ENCODE peak calls at places on chromosomes 1 and 21, in eight cellular contexts. Q, Y, D, W, A, P, O and G are unnamed samples. For H3K9me3, the result is how much of the 10 kb centered on the place peaks cover.

GRCh38 chr1:58815069-58815679 is 31.3 kb upstream of the JUN start:
- DNase-seq in Q (peak), Y (peak), D (peak), W (peak), A (peak), P (peak), O (peak), G (peak)

GRCh38 chr1:20732588-20733360 is at the start of gene SH2D5:
- DNase-seq in Q (peak), Y (peak), D (peak), W (peak), A (peak), P (peak), O (peak), G (peak)

GRCh38 chr1:21139601-21140000 is 37.1 kb downstream of the EIF4G3 start:
- DNase-seq in Q (no peak), Y (no peak), D (peak), W (peak), A (no peak), P (no peak), O (no peak), G (no peak)

GRCh38 chr1:163538682-163539081 is 216.9 kb downstream of the NUF2 start:
- DNase-seq in Q (no peak), Y (no peak), D (no peak), W (no peak), A (no peak), P (no peak), O (no peak), G (no peak)

GRCh38 chr1:10973956-10974881 is 38.2 kb upstream of the TARDBP start:
- DNase-seq in Q (no peak), Y (no peak), D (peak), W (no peak), A (no peak), P (no peak), O (no peak), G (no peak)

GRCh38 chr1:975896-976683 is 5.8 kb downstream of the PERM1 start:
- DNase-seq in Q (no peak), Y (no peak), D (peak), W (peak), A (peak), P (no peak), O (peak), G (no peak)

GRCh38 chr1:52792002-52792401 is 50.6 kb upstream of the ZYG11A start:
- DNase-seq in Q (no peak), Y (no peak), D (no peak), W (no peak), A (no peak), P (no peak), O (no peak), G (no peak)

GRCh38 chr1:174964261-174964984 is 35.3 kb upstream of the CACYBP start:
- DNase-seq in Q (no peak), Y (no peak), D (no peak), W (peak), A (no peak), P (no peak), O (no peak), G (no peak)

GRCh38 chr1:97603776-97604175 is 317.1 kb downstream of the DPYD start:
- DNase-seq in Q (no peak), Y (no peak), D (no peak), W (no peak), A (no peak), P (peak), O (no peak), G (no peak)

DNA sequence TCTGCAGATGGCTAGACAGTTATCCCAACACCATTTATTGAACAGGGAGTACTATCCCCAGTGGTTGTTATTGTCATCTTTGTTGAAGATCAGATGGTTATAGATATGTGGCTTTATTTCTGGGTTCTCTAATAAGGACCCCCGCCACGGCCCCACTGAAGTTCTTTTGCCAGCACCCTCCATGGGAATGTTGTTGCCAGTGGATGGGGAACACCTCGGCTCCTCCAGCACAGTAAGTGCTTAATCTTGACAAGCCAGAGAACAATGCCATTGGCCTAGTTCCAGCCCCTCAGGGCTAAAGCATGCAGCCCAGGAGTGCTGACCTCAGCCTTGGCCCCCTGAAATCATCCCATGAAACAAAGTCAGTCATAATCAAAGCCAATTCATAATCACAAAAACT is 337.6 kb downstream of the AGBL4 start:
- DNase-seq in Q (no peak), Y (no peak), D (no peak), W (no peak), A (no peak), P (no peak), O (no peak), G (no peak)
- H3K9me3 ChIP-seq in Q (under half), Y (under half), D (under half), W (under half), A (under half), P (under half), O (under half), G (under half)

GRCh38 chr1:233600488-233600887 is 13.4 kb upstream of the KCNK1 start:
- DNase-seq in Q (no peak), Y (no peak), D (no peak), W (no peak), A (no peak), P (no peak), O (no peak), G (no peak)

GRCh38 chr1:233598891-233599541 is 14.9 kb upstream of the KCNK1 start:
- DNase-seq in Q (no peak), Y (peak), D (no peak), W (no peak), A (no peak), P (no peak), O (no peak), G (no peak)

GRCh38 chr1:233603366-233603927 is 10.5 kb upstream of the KCNK1 start:
- DNase-seq in Q (no peak), Y (no peak), D (no peak), W (no peak), A (no peak), P (no peak), O (no peak), G (no peak)

GRCh38 chr1:233599542-233600073 is 14.3 kb upstream of the KCNK1 start:
- DNase-seq in Q (no peak), Y (no peak), D (no peak), W (no peak), A (no peak), P (no peak), O (no peak), G (no peak)

GRCh38 chr1:233597489-233597901 is 16.4 kb upstream of the KCNK1 start:
- DNase-seq in Q (no peak), Y (peak), D (no peak), W (no peak), A (no peak), P (no peak), O (no peak), G (no peak)
- H3K9me3 ChIP-seq in Q (under half), Y (under half), D (under half), W (under half), A (under half), P (under half), O (under half), G (under half)

DNA sequence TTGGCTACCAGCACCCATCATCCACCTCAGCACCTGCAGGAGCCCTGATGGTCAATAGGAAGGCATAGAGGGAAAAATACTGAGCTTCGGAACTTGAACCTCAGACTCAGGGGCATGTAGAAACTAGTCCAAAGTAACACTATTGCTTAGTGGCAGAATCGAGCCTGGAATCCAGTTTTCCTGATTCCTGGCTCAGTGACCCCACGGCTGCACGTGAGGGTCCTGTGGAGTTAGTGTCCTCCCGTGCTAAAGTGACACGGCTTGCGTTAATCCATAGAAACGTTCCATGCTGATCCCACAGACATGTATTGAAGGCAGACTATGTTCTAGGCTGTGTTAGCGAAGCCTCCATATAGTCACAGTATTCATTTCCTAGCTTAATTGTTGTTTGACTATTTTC is 747.0 kb upstream of the TPTE start:
- DNase-seq in Q (no peak), Y (no peak), D (no peak), W (no peak), A (no peak), P (no peak), O (no peak), G (no peak)
- H3K9me3 ChIP-seq in Q (under half), Y (under half), D (under half), W (half or more), A (half or more), P (half or more), O (under half), G (under half)

DNA sequence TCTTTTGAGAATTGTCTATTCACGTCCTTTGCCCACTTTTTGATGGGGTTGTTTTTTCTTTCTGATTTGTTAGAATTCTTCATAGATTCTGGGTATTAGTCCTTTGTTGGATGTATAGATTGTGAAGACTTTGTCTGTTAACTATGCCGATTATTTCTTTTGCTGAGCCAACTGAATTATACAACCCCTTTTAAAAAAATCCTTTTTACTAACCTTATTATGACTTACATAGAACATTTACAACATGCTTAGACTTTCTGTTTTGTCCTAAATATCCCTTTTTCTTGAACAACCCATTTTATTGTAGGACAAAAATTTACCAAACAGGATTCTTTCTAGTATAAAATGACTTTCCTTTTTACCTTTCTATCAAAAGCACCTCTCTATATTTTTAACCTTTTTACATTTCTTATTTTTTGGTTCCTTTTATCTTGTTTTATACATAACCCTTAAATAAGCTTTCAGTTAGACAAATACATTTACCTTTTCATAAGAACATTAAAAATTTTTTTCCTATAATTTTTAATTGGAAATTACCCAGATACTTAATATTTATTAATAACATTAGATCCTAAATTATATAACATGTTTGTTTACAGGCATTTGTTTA is 70.4 kb upstream of the TTLL7 start:
- DNase-seq in Q (no peak), Y (no peak), D (no peak), W (no peak), A (no peak), P (no peak), O (no peak), G (no peak)
- H3K9me3 ChIP-seq in Q (under half), Y (under half), D (under half), W (under half), A (under half), P (under half), O (under half), G (under half)

GRCh38 chr1:185585770-185586169 is 148.4 kb upstream of the HMCN1 start:
- DNase-seq in Q (no peak), Y (no peak), D (no peak), W (no peak), A (no peak), P (no peak), O (no peak), G (no peak)

GRCh38 chr1:185578293-185578692 is 155.9 kb upstream of the HMCN1 start:
- DNase-seq in Q (no peak), Y (no peak), D (no peak), W (no peak), A (no peak), P (no peak), O (no peak), G (no peak)

GRCh38 chr1:185581020-185581419 is 153.2 kb upstream of the HMCN1 start:
- DNase-seq in Q (no peak), Y (no peak), D (no peak), W (no peak), A (no peak), P (no peak), O (no peak), G (no peak)

DNA sequence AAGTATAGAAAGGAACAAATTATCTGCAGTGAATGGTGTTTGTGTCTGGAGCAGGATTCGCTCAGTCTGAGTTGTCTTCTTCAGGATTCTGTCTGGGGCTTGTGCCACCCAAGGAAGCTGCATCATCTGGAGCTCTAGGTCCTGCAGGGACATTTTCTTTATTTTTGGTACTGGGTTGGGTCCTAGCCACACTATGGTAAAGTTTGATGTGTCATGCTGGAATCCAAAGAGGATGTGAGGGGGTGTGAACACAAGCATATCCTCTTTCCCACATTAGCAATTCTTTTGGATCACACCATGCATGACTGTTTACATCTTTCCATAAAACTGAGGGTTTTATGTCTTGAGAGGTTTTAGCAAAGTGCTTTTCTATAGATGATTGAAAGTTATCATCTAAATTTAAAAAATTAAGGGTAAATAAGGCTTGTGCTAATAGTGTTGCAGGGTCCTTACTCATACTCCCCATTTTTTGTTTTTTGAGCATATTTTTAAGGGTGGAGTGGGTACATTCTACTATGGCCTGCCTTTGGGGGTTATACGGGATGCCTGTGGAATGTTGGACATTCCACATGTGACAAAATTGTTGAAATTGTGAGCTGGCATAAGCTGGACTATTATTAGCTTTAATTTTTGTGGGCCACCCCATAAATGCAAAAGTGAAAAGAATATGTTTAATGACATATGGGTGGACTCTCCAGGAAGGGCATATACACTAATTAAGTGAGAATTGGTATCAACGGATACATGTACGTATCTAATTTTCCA is 152.0 kb upstream of the HMCN1 start:
- DNase-seq in Q (no peak), Y (no peak), D (no peak), W (no peak), A (no peak), P (no peak), O (no peak), G (no peak)
- H3K9me3 ChIP-seq in Q (under half), Y (under half), D (under half), W (under half), A (under half), P (under half), O (under half), G (under half)

DNA sequence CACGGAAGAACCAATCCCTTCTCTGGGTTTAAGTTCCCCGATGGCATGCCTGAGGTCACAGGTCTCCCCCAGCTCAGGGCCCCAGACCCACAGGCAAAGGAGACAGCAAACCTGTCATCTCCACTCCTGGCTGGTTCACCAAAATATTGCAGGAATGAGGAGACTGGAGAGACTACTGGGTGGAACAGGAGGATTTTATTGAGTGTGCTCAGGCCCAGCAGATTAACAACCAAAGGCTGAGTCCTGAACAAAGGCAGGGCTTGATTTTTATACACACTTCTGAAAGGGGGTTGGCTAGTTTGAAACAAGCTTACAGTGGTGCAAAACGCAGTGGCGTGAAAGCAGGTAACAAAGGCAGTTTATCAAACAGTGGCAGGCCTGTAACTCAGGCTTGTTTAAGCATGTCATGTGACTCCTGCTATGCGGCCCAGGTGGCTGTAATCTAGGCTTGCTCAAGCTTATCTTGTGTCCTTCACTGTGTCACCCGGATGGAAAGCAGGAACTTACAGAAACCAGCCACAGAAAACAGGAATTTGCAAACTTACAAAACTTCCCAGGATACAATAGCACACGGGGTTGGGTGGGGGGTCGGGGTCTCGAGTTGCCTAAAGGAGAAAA is 27.4 kb upstream of the KCNJ15 start:
- DNase-seq in Q (no peak), Y (no peak), D (no peak), W (no peak), A (no peak), P (no peak), O (no peak), G (no peak)
- H3K9me3 ChIP-seq in Q (under half), Y (under half), D (under half), W (under half), A (half or more), P (under half), O (under half), G (under half)

GRCh38 chr1:238466459-238466858 is 575.7 kb upstream of the ZP4 start:
- DNase-seq in Q (no peak), Y (no peak), D (no peak), W (no peak), A (no peak), P (no peak), O (no peak), G (no peak)
- H3K9me3 ChIP-seq in Q (under half), Y (under half), D (under half), W (under half), A (under half), P (under half), O (under half), G (under half)

GRCh38 chr1:49552101-49552500 is 471.7 kb downstream of the AGBL4 start:
- DNase-seq in Q (no peak), Y (no peak), D (no peak), W (no peak), A (no peak), P (no peak), O (no peak), G (no peak)

GRCh38 chr1:49556676-49557234 is 467.0 kb downstream of the AGBL4 start:
- DNase-seq in Q (no peak), Y (no peak), D (no peak), W (no peak), A (no peak), P (no peak), O (no peak), G (no peak)
- H3K9me3 ChIP-seq in Q (under half), Y (under half), D (under half), W (under half), A (under half), P (under half), O (under half), G (under half)

GRCh38 chr21:39834543-39834942 is 32.7 kb upstream of the PCP4 start:
- DNase-seq in Q (no peak), Y (no peak), D (no peak), W (no peak), A (no peak), P (no peak), O (no peak), G (no peak)
- H3K9me3 ChIP-seq in Q (under half), Y (under half), D (under half), W (under half), A (under half), P (under half), O (under half), G (under half)

DNA sequence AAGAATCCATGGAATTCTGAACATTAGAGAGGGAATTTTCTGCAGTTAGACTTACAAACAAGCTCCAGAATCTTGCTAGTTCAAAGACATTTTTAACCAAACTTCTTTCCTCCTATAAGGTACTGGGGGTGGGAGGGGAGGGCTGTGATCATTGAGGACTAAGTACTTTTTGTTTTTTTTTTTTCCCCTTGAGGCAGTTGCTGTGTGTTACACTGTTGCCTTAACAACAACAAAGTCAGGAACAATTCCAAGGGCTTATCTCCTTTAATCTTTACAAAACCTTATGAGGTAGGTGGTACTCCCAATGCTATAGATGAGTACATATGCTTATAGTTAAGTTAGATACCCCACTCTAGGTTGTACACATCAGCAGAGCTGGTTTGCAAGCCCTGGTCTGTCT is 62.9 kb downstream of the PPP1R12B start:
- DNase-seq in Q (no peak), Y (no peak), D (no peak), W (no peak), A (no peak), P (no peak), O (no peak), G (no peak)
- H3K9me3 ChIP-seq in Q (under half), Y (under half), D (under half), W (under half), A (under half), P (under half), O (under half), G (under half)